ENCODE peak calls at places on chromosomes 11 and 22, in nine cellular contexts. F is CD4-positive, alpha-beta T cell; R is stomach; D is midbrain; L is stimulated activated CD4-positive, alpha-beta T cell treated with anti-CD3 and anti-CD28 coated beads, Interleukin-2, amount 100 ng/mL, for 24 hours; E is omental fat pad; Z is AG09319; S is nephron progenitor cell; B is posterior vena cava. C is an unnamed sample.

GRCh38 chr22:20135846-20136602 is 4.4 kb downstream of the ZDHHC8 start:
- DNase-seq in F (no peak), B (no peak), R (no peak), L (no peak), E (no peak), D (no peak), Z (no peak), S (no peak), C (no peak)

GRCh38 chr22:22697377-22698120 is 53.1 kb downstream of the GGTLC2 start:
- DNase-seq in Z (no peak), F (no peak), E (no peak), R (no peak), D (no peak), B (no peak), S (no peak), L (no peak), C (no peak)

GRCh38 chr11:4539603-4540219 is 5.3 kb upstream of the OR52M1 start:
- DNase-seq in R (peak), B (no peak), Z (no peak), L (peak), F (peak), S (peak), D (peak), E (peak), C (peak)

GRCh38 chr11:56841210-56841810 is 92.8 kb upstream of the OR9G4 start:
- DNase-seq in Z (peak), S (peak), D (peak), R (peak), L (peak), F (no peak), E (no peak), B (no peak), C (peak)

GRCh38 chr11:115324569-115325432 is 179.4 kb downstream of the CADM1 start:
- DNase-seq in R (peak), L (no peak), Z (peak), S (peak), B (no peak), F (no peak), D (peak), E (no peak), C (peak)

GRCh38 chr22:23685205-23685784 is 5.5 kb upstream of the RGL4 start:
- DNase-seq in L (no peak), D (no peak), S (no peak), Z (no peak), R (peak), F (no peak), E (no peak), B (peak), C (no peak)

GRCh38 chr11:60754887-60755286 is 1.8 kb upstream of the MS4A15 start:
- DNase-seq in D (no peak), F (no peak), R (no peak), L (no peak), S (no peak), Z (no peak), B (no peak), E (no peak), C (no peak)

GRCh38 chr22:38214248-38215056 is 12.7 kb downstream of the MAFF start:
- DNase-seq in S (peak), D (peak), E (no peak), F (peak), L (peak), Z (no peak), R (peak), B (peak), C (peak)

GRCh38 chr11:74248469-74248868 is 63.0 kb downstream of the P4HA3 start:
- DNase-seq in R (no peak), L (no peak), F (no peak), Z (no peak), B (no peak), E (no peak), D (no peak), S (no peak), C (no peak)

GRCh38 chr11:111782109-111782784 is 16.1 kb upstream of the PPP2R1B start:
- DNase-seq in F (no peak), D (no peak), B (no peak), L (no peak), S (no peak), E (no peak), R (no peak), Z (no peak), C (no peak)

GRCh38 chr11:93536346-93536871 is 6.8 kb downstream of the SMCO4 start:
- DNase-seq in D (no peak), S (no peak), L (no peak), B (no peak), R (no peak), E (no peak), Z (no peak), F (no peak), C (no peak)

GRCh38 chr11:124618863-124619262 is 3.8 kb upstream of the TBRG1 start:
- DNase-seq in R (no peak), B (no peak), S (no peak), L (no peak), D (no peak), E (no peak), Z (no peak), F (no peak), C (no peak)

GRCh38 chr22:47452184-47452583 is 689.7 kb downstream of the TBC1D22A start:
- DNase-seq in R (no peak), L (peak), E (no peak), D (no peak), F (no peak), Z (no peak), S (no peak), B (no peak), C (no peak)

GRCh38 chr11:62001450-62002178 is 34.2 kb upstream of the FTH1 start:
- DNase-seq in F (no peak), B (no peak), D (no peak), R (peak), S (no peak), E (no peak), L (no peak), Z (no peak), C (peak)

GRCh38 chr11:2576536-2576935 is 123.3 kb downstream of the KCNQ1OT1 start:
- DNase-seq in B (peak), E (no peak), L (no peak), Z (no peak), S (no peak), R (no peak), F (peak), D (no peak), C (no peak)

GRCh38 chr11:3026803-3027202 is 30.4 kb downstream of the CARS1 start:
- DNase-seq in Z (no peak), D (no peak), L (no peak), F (no peak), S (no peak), E (no peak), R (no peak), B (no peak), C (no peak)

GRCh38 chr11:44785856-44786606 is 59.3 kb downstream of the TSPAN18 start:
- DNase-seq in B (no peak), F (no peak), L (peak), Z (no peak), S (no peak), R (no peak), D (no peak), E (no peak), C (no peak)

GRCh38 chr22:42273855-42274451 is 3.5 kb upstream of the TCF20 start:
- DNase-seq in L (no peak), D (no peak), F (peak), Z (no peak), R (no peak), B (peak), E (no peak), S (peak), C (no peak)

GRCh38 chr11:27740362-27741024 is 40.2 kb upstream of the BDNF start:
- DNase-seq in L (no peak), R (no peak), B (no peak), F (no peak), D (no peak), E (no peak), S (no peak), Z (no peak), C (no peak)

GRCh38 chr11:84899740-84900139 is 727.4 kb downstream of the DLG2 start:
- DNase-seq in F (no peak), B (no peak), L (no peak), E (no peak), R (no peak), Z (no peak), D (no peak), S (no peak), C (no peak)

GRCh38 chr22:46086577-46087335 is 63.6 kb upstream of the PPARA start:
- DNase-seq in R (peak), Z (no peak), D (no peak), F (no peak), L (no peak), E (no peak), S (no peak), B (peak), C (no peak)

GRCh38 chr11:122559734-122560382 is 95.7 kb upstream of the UBASH3B start:
- DNase-seq in F (no peak), E (no peak), S (no peak), Z (no peak), B (no peak), D (no peak), R (no peak), L (peak), C (no peak)

GRCh38 chr11:2511421-2512369 is 66.9 kb downstream of the KCNQ1 start:
- DNase-seq in D (no peak), S (no peak), E (peak), L (no peak), F (no peak), Z (no peak), B (peak), R (peak), C (peak)

GRCh38 chr11:18578975-18579598 is 9.4 kb downstream of the UEVLD start:
- DNase-seq in Z (no peak), D (no peak), F (no peak), L (no peak), B (no peak), R (peak), S (no peak), E (no peak), C (peak)

GRCh38 chr11:45209904-45210699 is 63.7 kb downstream of the PRDM11 start:
- DNase-seq in F (no peak), S (peak), E (peak), Z (no peak), B (peak), D (peak), L (no peak), R (peak), C (peak)

GRCh38 chr11:69837791-69838190 is 18.6 kb upstream of the FGF3 start:
- DNase-seq in L (no peak), D (no peak), R (no peak), E (no peak), Z (no peak), S (no peak), F (peak), B (peak), C (no peak)

GRCh38 chr22:32237905-32238304 is 17.2 kb downstream of the SLC5A4 start:
- DNase-seq in S (no peak), L (no peak), B (no peak), R (no peak), F (no peak), Z (no peak), E (no peak), D (no peak), C (no peak)

GRCh38 chr11:77200869-77201268 is 72.8 kb downstream of the MYO7A start:
- DNase-seq in L (no peak), E (no peak), Z (no peak), S (no peak), R (peak), D (no peak), B (peak), F (peak), C (no peak)

GRCh38 chr11:116701297-116701801 is 71.4 kb downstream of the BUD13 start:
- DNase-seq in R (peak), F (no peak), E (no peak), S (no peak), D (no peak), B (peak), Z (no peak), L (no peak), C (no peak)

GRCh38 chr11:116207349-116207748 is 565.4 kb downstream of the BUD13 start:
- DNase-seq in Z (no peak), S (no peak), D (no peak), E (no peak), R (no peak), B (no peak), L (no peak), F (no peak), C (no peak)

GRCh38 chr11:2538951-2539735 is 94.3 kb downstream of the KCNQ1 start:
- DNase-seq in R (no peak), F (no peak), E (no peak), B (peak), D (no peak), L (no peak), S (no peak), Z (no peak), C (no peak)

GRCh38 chr11:67303132-67303988 is at the start of gene SSH3:
- DNase-seq in F (peak), L (peak), E (no peak), Z (no peak), S (peak), D (peak), R (peak), B (peak), C (peak)

GRCh38 chr11:19597194-19597593 is 115.4 kb upstream of the NAV2 start:
- DNase-seq in D (no peak), R (no peak), L (no peak), S (no peak), Z (no peak), B (no peak), E (no peak), F (no peak), C (no peak)

GRCh38 chr22:39317756-39318506 is 1.5 kb downstream of the RPL3 start:
- DNase-seq in L (no peak), Z (no peak), E (no peak), B (no peak), F (no peak), D (no peak), S (no peak), R (no peak), C (no peak)

GRCh38 chr11:117421471-117421870 is 93.8 kb downstream of the CEP164 start:
- DNase-seq in R (peak), E (no peak), L (no peak), F (no peak), D (no peak), S (no peak), Z (no peak), B (no peak), C (no peak)

GRCh38 chr11:57781529-57781943 is 19.9 kb downstream of the CTNND1 start:
- DNase-seq in L (no peak), S (no peak), R (peak), F (no peak), Z (no peak), E (no peak), D (no peak), B (no peak), C (peak)